ENCODE peak calls at places on chromosomes 6 and 20, in six cellular contexts. One of them, this sample, is unnamed.

GRCh38 chr20:41314386-41314785 is 3.1 kb downstream of the ZHX3 start:
- DNase-seq in iris pigment epithelial cell: no peak
- DNase-seq in fibroblast of villous mesenchyme: no peak
- DNase-seq in T-cell: no peak
- DNase-seq in GDM1: no peak
- DNase-seq in prostate gland: no peak
- DNase-seq in this sample: no peak

GRCh38 chr6:89311530-89311852 is 3.6 kb downstream of the GABRR2 start:
- DNase-seq in iris pigment epithelial cell: no peak
- DNase-seq in fibroblast of villous mesenchyme: no peak
- DNase-seq in T-cell: no peak
- DNase-seq in GDM1: no peak
- DNase-seq in prostate gland: no peak
- DNase-seq in this sample: no peak

GRCh38 chr20:54065601-54066038 is 4.8 kb downstream of the BCAS1 start:
- DNase-seq in iris pigment epithelial cell: no peak
- DNase-seq in fibroblast of villous mesenchyme: no peak
- DNase-seq in T-cell: no peak
- DNase-seq in GDM1: no peak
- DNase-seq in prostate gland: no peak
- DNase-seq in this sample: no peak

GRCh38 chr6:142794424-142794823 is 150.6 kb downstream of the HIVEP2 start:
- DNase-seq in iris pigment epithelial cell: no peak
- DNase-seq in fibroblast of villous mesenchyme: no peak
- DNase-seq in T-cell: no peak
- DNase-seq in GDM1: no peak
- DNase-seq in prostate gland: no peak
- DNase-seq in this sample: no peak

GRCh38 chr6:133241901-133242760 is 974 bp downstream of the EYA4 start:
- DNase-seq in iris pigment epithelial cell: peak
- DNase-seq in fibroblast of villous mesenchyme: peak
- DNase-seq in T-cell: no peak
- DNase-seq in GDM1: no peak
- DNase-seq in prostate gland: no peak
- DNase-seq in this sample: peak

GRCh38 chr20:49750611-49751396 is 37.1 kb upstream of the B4GALT5 start:
- DNase-seq in iris pigment epithelial cell: no peak
- DNase-seq in fibroblast of villous mesenchyme: no peak
- DNase-seq in T-cell: no peak
- DNase-seq in GDM1: no peak
- DNase-seq in prostate gland: no peak
- DNase-seq in this sample: peak

GRCh38 chr20:1469925-1470571 is 3.4 kb upstream of the NSFL1C start:
- DNase-seq in iris pigment epithelial cell: peak
- DNase-seq in fibroblast of villous mesenchyme: peak
- DNase-seq in T-cell: no peak
- DNase-seq in GDM1: peak
- DNase-seq in prostate gland: peak
- DNase-seq in this sample: peak

GRCh38 chr20:52569201-52569600 is 377.6 kb upstream of the ZFP64 start:
- DNase-seq in iris pigment epithelial cell: no peak
- DNase-seq in fibroblast of villous mesenchyme: no peak
- DNase-seq in T-cell: no peak
- DNase-seq in GDM1: no peak
- DNase-seq in prostate gland: no peak
- DNase-seq in this sample: no peak

GRCh38 chr6:2646346-2646745 is 104.4 kb downstream of the MYLK4 start:
- DNase-seq in iris pigment epithelial cell: no peak
- DNase-seq in fibroblast of villous mesenchyme: no peak
- DNase-seq in T-cell: no peak
- DNase-seq in GDM1: no peak
- DNase-seq in prostate gland: no peak
- DNase-seq in this sample: no peak

GRCh38 chr20:45487231-45487635 is 17.7 kb downstream of the WFDC2 start:
- DNase-seq in iris pigment epithelial cell: no peak
- DNase-seq in fibroblast of villous mesenchyme: no peak
- DNase-seq in T-cell: no peak
- DNase-seq in GDM1: no peak
- DNase-seq in prostate gland: no peak
- DNase-seq in this sample: no peak

GRCh38 chr6:157228421-157229218 is 94.7 kb downstream of the TMEM242 start:
- DNase-seq in iris pigment epithelial cell: no peak
- DNase-seq in fibroblast of villous mesenchyme: no peak
- DNase-seq in T-cell: no peak
- DNase-seq in GDM1: no peak
- DNase-seq in prostate gland: no peak
- DNase-seq in this sample: no peak

GRCh38 chr6:134372603-134373281 is 54.8 kb upstream of the SGK1 start:
- DNase-seq in iris pigment epithelial cell: peak
- DNase-seq in fibroblast of villous mesenchyme: peak
- DNase-seq in T-cell: no peak
- DNase-seq in GDM1: no peak
- DNase-seq in prostate gland: peak
- DNase-seq in this sample: peak

GRCh38 chr6:109897561-109898080 is 80.5 kb upstream of the GPR6 start:
- DNase-seq in iris pigment epithelial cell: no peak
- DNase-seq in fibroblast of villous mesenchyme: no peak
- DNase-seq in T-cell: no peak
- DNase-seq in GDM1: no peak
- DNase-seq in prostate gland: no peak
- DNase-seq in this sample: no peak

GRCh38 chr6:2534406-2535139 is 216.1 kb downstream of the MYLK4 start:
- DNase-seq in iris pigment epithelial cell: no peak
- DNase-seq in fibroblast of villous mesenchyme: no peak
- DNase-seq in T-cell: no peak
- DNase-seq in GDM1: no peak
- DNase-seq in prostate gland: no peak
- DNase-seq in this sample: no peak

GRCh38 chr20:1291191-1291741 is 25.2 kb downstream of the SNPH start:
- DNase-seq in iris pigment epithelial cell: peak
- DNase-seq in fibroblast of villous mesenchyme: peak
- DNase-seq in T-cell: no peak
- DNase-seq in GDM1: no peak
- DNase-seq in prostate gland: no peak
- DNase-seq in this sample: peak

GRCh38 chr20:2873747-2874041 is 413 bp downstream of the PTPRA start:
- DNase-seq in iris pigment epithelial cell: peak
- DNase-seq in fibroblast of villous mesenchyme: peak
- DNase-seq in T-cell: peak
- DNase-seq in GDM1: peak
- DNase-seq in prostate gland: peak
- DNase-seq in this sample: peak

GRCh38 chr6:143805832-143806281 is 37.3 kb upstream of the LTV1 start:
- DNase-seq in iris pigment epithelial cell: peak
- DNase-seq in fibroblast of villous mesenchyme: peak
- DNase-seq in T-cell: no peak
- DNase-seq in GDM1: no peak
- DNase-seq in prostate gland: no peak
- DNase-seq in this sample: peak

GRCh38 chr6:108916026-108916689 is 67.9 kb downstream of the ARMC2 start:
- DNase-seq in iris pigment epithelial cell: no peak
- DNase-seq in fibroblast of villous mesenchyme: no peak
- DNase-seq in T-cell: no peak
- DNase-seq in GDM1: no peak
- DNase-seq in prostate gland: no peak
- DNase-seq in this sample: no peak

GRCh38 chr6:89411019-89411268 is 1.1 kb downstream of the RRAGD start:
- DNase-seq in iris pigment epithelial cell: no peak
- DNase-seq in fibroblast of villous mesenchyme: no peak
- DNase-seq in T-cell: peak
- DNase-seq in GDM1: no peak
- DNase-seq in prostate gland: peak
- DNase-seq in this sample: no peak